ENCODE peak calls at places on chromosomes 5 and 9, in six cellular contexts. U is uterus; A is GM23248; O is AG04450; H is effector memory CD4-positive, alpha-beta T cell; E is IMR-90. X is an unnamed sample.

GRCh38 chr9:124733964-124734740 is 37.0 kb downstream of the NR6A1 start:
- DNase-seq in O (no peak), A (no peak), H (no peak), U (no peak), E (no peak), X (no peak)

GRCh38 chr9:118896356-118897000 is 472.8 kb downstream of the BRINP1 start:
- DNase-seq in H (no peak), E (no peak), A (peak; percentile 14), O (no peak), U (no peak), X (peak; percentile 10)

GRCh38 chr9:86829496-86830046 is 117.7 kb downstream of the GAS1 start:
- DNase-seq in O (no peak), U (no peak), E (no peak), H (no peak), A (peak; percentile 24), X (no peak)

GRCh38 chr5:104412649-104413240 is 850.2 kb upstream of the NUDT12 start:
- DNase-seq in U (no peak), O (no peak), A (peak; percentile 10), E (peak; percentile 17), H (no peak), X (peak; percentile 20)

GRCh38 chr9:22008662-22009562 is at the start of gene CDKN2B:
- DNase-seq in A (peak; percentile 98), U (peak; percentile 97), E (peak; percentile 94), O (peak; percentile 92), H (peak; percentile 69), X (peak; percentile 87)

GRCh38 chr9:95457769-95458168 is 59.0 kb downstream of the PTCH1 start:
- DNase-seq in H (no peak), E (peak; percentile 92), A (no peak), U (no peak), O (peak; percentile 82), X (peak; percentile 42)

GRCh38 chr5:180138214-180138975 is 66.8 kb upstream of the RNF130 start:
- DNase-seq in H (no peak), E (no peak), O (no peak), U (no peak), A (no peak), X (no peak)

GRCh38 chr5:80963521-80963895 is 3.3 kb downstream of the RASGRF2 start:
- DNase-seq in E (peak; percentile 3), U (no peak), O (no peak), H (no peak), A (no peak), X (no peak)

GRCh38 chr9:111483419-111483861 is 743 bp downstream of the ECPAS start:
- DNase-seq in O (no peak), A (peak; percentile 79), U (no peak), E (no peak), H (peak; percentile 40), X (no peak)

GRCh38 chr9:110106698-110107097 is 101.3 kb downstream of the C9orf152 start:
- DNase-seq in A (no peak), U (no peak), E (no peak), O (no peak), H (no peak), X (no peak)

DNA sequence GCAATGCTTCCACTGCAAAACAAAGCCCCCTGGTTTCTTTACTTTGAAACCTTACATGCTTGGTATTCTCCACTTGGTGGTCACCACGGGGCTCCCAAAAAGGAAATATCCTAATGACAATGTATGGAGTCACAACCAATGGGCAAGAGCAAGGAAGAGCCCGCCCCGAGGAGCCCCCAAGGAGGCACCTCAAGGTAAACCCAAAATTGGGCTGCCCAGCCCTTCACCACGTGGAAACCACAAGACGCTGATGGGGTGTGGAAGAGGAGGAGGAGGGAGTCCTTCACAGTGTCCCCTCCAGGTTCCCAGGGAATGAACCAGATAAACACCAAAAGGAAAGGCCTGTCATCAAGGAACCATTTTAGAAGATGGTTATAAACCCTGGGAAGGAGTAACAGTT is 3.8 kb downstream of the ROR2 start:
- DNase-seq in E (no peak), A (no peak), U (no peak), H (no peak), O (no peak), X (no peak)
- H3K27me3 ChIP-seq in E (no peaks in the 10 kb centered on the region), A (no peaks in the 10 kb centered on the region), U (no peaks in the 10 kb centered on the region), H (peaks cover 38% of the 10 kb centered on the region), O (peaks cover 20% of the 10 kb centered on the region), X (peaks cover 52% of the 10 kb centered on the region)

DNA sequence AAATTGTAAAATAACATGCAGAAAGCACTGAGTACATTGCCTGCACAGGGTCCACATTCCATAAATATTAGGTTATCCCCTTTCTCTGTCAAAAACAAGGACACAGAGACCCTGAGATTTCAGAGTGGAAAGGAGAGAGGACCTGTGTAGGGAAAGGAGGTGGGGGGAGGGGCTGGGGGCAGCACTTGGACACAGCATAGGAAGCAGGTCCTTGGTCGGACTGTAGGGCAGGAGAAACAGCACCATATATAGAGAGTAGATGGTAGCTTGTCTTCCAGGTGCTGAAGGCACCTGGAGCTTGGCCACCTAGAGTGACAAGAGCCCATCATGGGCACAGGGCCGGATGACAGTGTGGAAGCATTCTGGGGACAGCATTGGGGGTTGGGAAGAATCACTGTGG is 2.4 kb downstream of the TPM2 start:
- DNase-seq in E (no peak), U (no peak), H (no peak), O (no peak), A (no peak), X (no peak)
- H3K27ac ChIP-seq in E (peak overlapping the region; percentile 90), U (peak overlapping the region; percentile 98), H (no peak overlapping the region), O (peak overlapping the region; percentile 24), A (no peak overlapping the region), X (peak overlapping the region; percentile 44)

GRCh38 chr5:175830586-175831300 is 40.6 kb upstream of the CPLX2 start:
- DNase-seq in E (no peak), H (no peak), U (no peak), A (no peak), O (no peak), X (no peak)

GRCh38 chr5:175829718-175830585 is 41.4 kb upstream of the CPLX2 start:
- DNase-seq in O (no peak), U (no peak), H (no peak), E (no peak), A (no peak), X (no peak)

GRCh38 chr5:175825906-175826305 is 45.5 kb upstream of the CPLX2 start:
- DNase-seq in E (no peak), A (no peak), O (no peak), U (no peak), H (no peak), X (no peak)

GRCh38 chr5:175826980-175827379 is 44.4 kb upstream of the CPLX2 start:
- DNase-seq in E (no peak), H (no peak), U (no peak), O (no peak), A (no peak), X (no peak)

GRCh38 chr5:175828676-175829075 is 42.7 kb upstream of the CPLX2 start:
- DNase-seq in H (no peak), O (no peak), U (no peak), A (no peak), E (no peak), X (no peak)
- H3K27me3 ChIP-seq in H (no peaks in the 10 kb centered on the region), O (no peaks in the 10 kb centered on the region), U (no peaks in the 10 kb centered on the region), A (peaks cover 7% of the 10 kb centered on the region), E (peaks cover 2% of the 10 kb centered on the region), X (no peaks in the 10 kb centered on the region)

GRCh38 chr5:124643306-124643705 is 103.1 kb downstream of the ZNF608 start:
- DNase-seq in O (no peak), E (no peak), H (no peak), A (no peak), U (no peak), X (no peak)

GRCh38 chr5:124644138-124644537 is 102.3 kb downstream of the ZNF608 start:
- DNase-seq in H (no peak), O (no peak), E (peak; percentile 83), U (no peak), A (peak; percentile 48), X (peak; percentile 79)

GRCh38 chr5:124641154-124641792 is 105.2 kb downstream of the ZNF608 start:
- DNase-seq in A (no peak), H (no peak), O (no peak), E (no peak), U (no peak), X (no peak)

GRCh38 chr5:124644582-124644981 is 101.9 kb downstream of the ZNF608 start:
- DNase-seq in E (no peak), O (no peak), A (no peak), U (no peak), H (no peak), X (no peak)

DNA sequence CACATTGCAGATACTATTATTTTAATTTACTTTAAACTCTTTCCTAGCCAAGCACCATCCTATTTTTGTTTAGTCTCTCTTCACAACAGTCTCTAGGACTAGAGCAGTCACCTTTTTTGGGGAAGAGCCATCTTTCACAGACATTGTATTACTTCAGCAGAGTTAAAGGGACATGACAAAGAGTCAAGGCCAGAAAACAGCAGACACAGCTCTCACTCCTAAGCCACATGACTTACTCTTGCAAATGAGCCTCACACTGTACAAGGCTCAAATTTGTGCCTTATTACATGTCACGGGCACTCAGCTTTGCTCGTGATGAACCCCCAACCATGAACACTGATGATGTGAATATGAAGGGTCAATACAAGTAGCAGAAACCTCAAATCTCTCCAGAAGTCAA is 104.3 kb downstream of the ZNF608 start:
- DNase-seq in U (no peak), A (no peak), O (no peak), H (no peak), E (no peak), X (no peak)
- H3K27ac ChIP-seq in U (no peak overlapping the region), A (no peak overlapping the region), O (no peak overlapping the region), H (no peak overlapping the region), E (no peak overlapping the region), X (no peak overlapping the region)

DNA sequence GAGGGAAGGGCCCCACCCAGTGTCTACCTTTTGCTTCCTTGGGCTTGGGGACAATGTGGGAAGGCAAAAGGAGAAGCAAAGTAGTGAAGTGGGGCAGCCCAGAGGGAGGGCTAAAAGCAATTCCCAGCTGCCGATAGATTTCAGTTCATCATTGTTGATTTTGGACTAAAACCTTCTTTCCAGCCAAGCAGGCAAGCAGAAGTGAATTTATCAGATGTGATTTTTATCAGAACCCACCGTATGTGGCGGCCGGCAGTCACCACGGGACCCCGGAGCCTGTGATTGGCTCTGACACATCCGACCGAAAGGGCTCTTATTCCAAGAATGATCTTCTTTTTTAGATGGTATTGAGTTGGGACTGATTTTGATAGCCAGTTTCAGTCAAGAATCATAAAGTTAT is 559.9 kb downstream of the PSAT1 start:
- DNase-seq in O (no peak), E (no peak), A (no peak), H (no peak), U (no peak), X (no peak)
- H3K27me3 ChIP-seq in O (no peaks in the 10 kb centered on the region), E (no peaks in the 10 kb centered on the region), A (no peaks in the 10 kb centered on the region), H (no peaks in the 10 kb centered on the region), U (no peaks in the 10 kb centered on the region), X (no peaks in the 10 kb centered on the region)

GRCh38 chr5:126846344-126846743 is 69.4 kb downstream of the LMNB1 start:
- DNase-seq in O (no peak), A (peak; percentile 48), H (no peak), E (peak; percentile 38), U (no peak), X (no peak)
- H3K27ac ChIP-seq in O (no peak overlapping the region), A (no peak overlapping the region), H (no peak overlapping the region), E (no peak overlapping the region), U (peak overlapping the region; percentile 50), X (no peak overlapping the region)

GRCh38 chr5:53679261-53679660 is 118.8 kb downstream of the NDUFS4 start:
- DNase-seq in A (peak; percentile 34), E (peak; percentile 49), U (no peak), O (no peak), H (no peak), X (peak; percentile 8)

GRCh38 chr5:53677632-53678031 is 117.2 kb downstream of the NDUFS4 start:
- DNase-seq in E (no peak), O (no peak), H (no peak), U (no peak), A (no peak), X (no peak)

GRCh38 chr5:53671447-53671846 is 111.0 kb downstream of the NDUFS4 start:
- DNase-seq in O (no peak), U (no peak), E (no peak), A (no peak), H (no peak), X (no peak)

GRCh38 chr5:53674114-53674513 is 113.7 kb downstream of the NDUFS4 start:
- DNase-seq in H (no peak), O (no peak), U (no peak), E (no peak), A (no peak), X (no peak)
- H3K27me3 ChIP-seq in H (no peaks in the 10 kb centered on the region), O (no peaks in the 10 kb centered on the region), U (no peaks in the 10 kb centered on the region), E (no peaks in the 10 kb centered on the region), A (no peaks in the 10 kb centered on the region), X (no peaks in the 10 kb centered on the region)

X was measured in astrocyte.